ENCODE peak calls at places on chromosomes 2 and 18, in eight cellular contexts. One of them, this sample, is unnamed.

GRCh38 chr2:126890136-126890961 is 8.3 kb upstream of the TEX51 start:
- DNase-seq in ovary: no peak
- DNase-seq in uterus: peak; percentile 2
- DNase-seq in stomach: no peak
- DNase-seq in body of pancreas: no peak
- DNase-seq in endothelial cell of umbilical vein: no peak
- DNase-seq in A549: no peak
- DNase-seq in esophagus muscularis mucosa: peak; percentile 72
- DNase-seq in this sample: no peak

GRCh38 chr2:20144861-20145260 is 80.1 kb downstream of the SDC1 start:
- DNase-seq in ovary: no peak
- DNase-seq in uterus: no peak
- DNase-seq in stomach: no peak
- DNase-seq in body of pancreas: no peak
- DNase-seq in endothelial cell of umbilical vein: no peak
- DNase-seq in A549: no peak
- DNase-seq in esophagus muscularis mucosa: no peak
- DNase-seq in this sample: no peak

GRCh38 chr2:173631123-173631450 is 276.4 kb downstream of the CDCA7 start:
- DNase-seq in ovary: no peak
- DNase-seq in uterus: peak; percentile 30
- DNase-seq in stomach: no peak
- DNase-seq in body of pancreas: peak; percentile 3
- DNase-seq in endothelial cell of umbilical vein: no peak
- DNase-seq in A549: peak; percentile 13
- DNase-seq in esophagus muscularis mucosa: peak; percentile 68
- DNase-seq in this sample: no peak

GRCh38 chr2:19677215-19677777 is 224.5 kb downstream of the TTC32 start:
- DNase-seq in ovary: no peak
- DNase-seq in uterus: no peak
- DNase-seq in stomach: no peak
- DNase-seq in body of pancreas: no peak
- DNase-seq in endothelial cell of umbilical vein: no peak
- DNase-seq in A549: no peak
- DNase-seq in esophagus muscularis mucosa: no peak
- DNase-seq in this sample: no peak

GRCh38 chr2:148303166-148303565 is 282.3 kb downstream of the MBD5 start:
- DNase-seq in ovary: no peak
- DNase-seq in uterus: no peak
- DNase-seq in stomach: no peak
- DNase-seq in body of pancreas: no peak
- DNase-seq in endothelial cell of umbilical vein: no peak
- DNase-seq in A549: no peak
- DNase-seq in esophagus muscularis mucosa: no peak
- DNase-seq in this sample: no peak

GRCh38 chr2:31233741-31234689 is at the start of gene EHD3:
- DNase-seq in ovary: peak; percentile 79
- DNase-seq in uterus: peak; percentile 81
- DNase-seq in stomach: peak; percentile 83
- DNase-seq in body of pancreas: peak; percentile 88
- DNase-seq in endothelial cell of umbilical vein: peak; percentile 82
- DNase-seq in A549: peak; percentile 92
- DNase-seq in esophagus muscularis mucosa: peak; percentile 94
- DNase-seq in this sample: peak; percentile 94

GRCh38 chr2:189225032-189225431 is 45.5 kb upstream of the COL5A2 start:
- DNase-seq in ovary: no peak
- DNase-seq in uterus: no peak
- DNase-seq in stomach: no peak
- DNase-seq in body of pancreas: no peak
- DNase-seq in endothelial cell of umbilical vein: no peak
- DNase-seq in A549: no peak
- DNase-seq in esophagus muscularis mucosa: no peak
- DNase-seq in this sample: no peak

GRCh38 chr2:239773377-239774141 is 251.6 kb downstream of the NDUFA10 start:
- DNase-seq in ovary: no peak
- DNase-seq in uterus: no peak
- DNase-seq in stomach: peak; percentile 14
- DNase-seq in body of pancreas: no peak
- DNase-seq in endothelial cell of umbilical vein: no peak
- DNase-seq in A549: no peak
- DNase-seq in esophagus muscularis mucosa: no peak
- DNase-seq in this sample: no peak

GRCh38 chr2:62406573-62407043 is 99.4 kb downstream of the TMEM17 start:
- DNase-seq in ovary: no peak
- DNase-seq in uterus: no peak
- DNase-seq in stomach: peak; percentile 47
- DNase-seq in body of pancreas: no peak
- DNase-seq in endothelial cell of umbilical vein: no peak
- DNase-seq in A549: no peak
- DNase-seq in esophagus muscularis mucosa: no peak
- DNase-seq in this sample: no peak

DNA sequence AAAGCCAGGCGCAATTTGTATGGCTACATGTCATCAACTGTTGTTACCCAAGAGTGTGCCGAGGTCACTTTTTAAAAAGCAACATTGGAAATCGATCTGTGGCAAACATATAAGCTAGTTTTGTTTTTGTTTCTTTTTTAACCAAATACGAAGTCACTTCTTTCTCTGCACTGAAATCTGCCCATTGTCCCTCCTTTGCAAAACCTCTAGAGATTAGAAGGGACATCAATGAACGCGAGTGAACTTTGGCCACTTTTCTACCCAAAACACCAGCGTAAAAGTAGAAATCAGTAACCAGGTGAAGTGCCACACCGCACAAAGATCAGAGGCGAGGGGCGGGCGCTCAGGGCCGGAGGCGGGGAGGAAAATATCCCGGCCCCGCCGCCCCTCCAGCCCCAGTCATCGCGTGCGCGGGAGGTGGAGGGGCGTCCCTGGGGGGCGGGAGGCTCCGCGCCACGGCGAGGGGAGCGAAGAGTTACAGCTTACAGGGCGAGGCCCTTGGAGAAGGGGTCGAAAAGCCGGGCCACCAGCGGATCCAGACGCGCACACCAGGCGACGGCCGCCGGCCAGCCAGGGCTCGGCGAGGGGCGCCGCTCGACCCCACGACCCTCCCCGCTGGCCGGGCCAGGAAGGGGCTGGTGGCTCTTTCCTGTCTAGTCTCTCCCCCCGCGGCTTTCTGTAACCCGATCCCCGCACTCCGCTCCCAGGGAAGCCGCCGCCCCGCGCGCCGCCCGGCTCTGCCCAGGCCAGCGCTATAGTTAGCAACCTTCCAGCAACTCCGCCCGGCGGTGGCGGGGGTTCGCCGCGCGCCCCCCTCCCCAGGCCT is 993 bp downstream of the RBMS1 start:
- DNase-seq in ovary: peak; percentile 77
- DNase-seq in uterus: peak; percentile 80
- DNase-seq in stomach: peak; percentile 58
- DNase-seq in body of pancreas: peak; percentile 64
- DNase-seq in endothelial cell of umbilical vein: peak; percentile 72
- DNase-seq in A549: peak; percentile 62
- DNase-seq in esophagus muscularis mucosa: no peak
- DNase-seq in this sample: peak; percentile 49
- TF ChIP-seq POLR2A in ovary: peak; percentile 30
- TF ChIP-seq POLR2A in uterus: no peak
- TF ChIP-seq POLR2A in stomach: peak; percentile 16
- TF ChIP-seq POLR2A in body of pancreas: peak; percentile 28
- TF ChIP-seq POLR2A in endothelial cell of umbilical vein: peak; percentile 59
- TF ChIP-seq POLR2A in A549: peak; percentile 22
- TF ChIP-seq POLR2A in esophagus muscularis mucosa: no peak
- TF ChIP-seq POLR2A in this sample: peak; percentile 24

GRCh38 chr18:8801263-8801901 is 96.0 kb downstream of the MTCL1 start:
- DNase-seq in ovary: no peak
- DNase-seq in uterus: no peak
- DNase-seq in stomach: no peak
- DNase-seq in body of pancreas: no peak
- DNase-seq in endothelial cell of umbilical vein: no peak
- DNase-seq in A549: no peak
- DNase-seq in esophagus muscularis mucosa: no peak
- DNase-seq in this sample: peak; percentile 45

GRCh38 chr18:8800041-8800441 is 94.7 kb downstream of the MTCL1 start:
- DNase-seq in ovary: no peak
- DNase-seq in uterus: no peak
- DNase-seq in stomach: no peak
- DNase-seq in body of pancreas: peak; percentile 82
- DNase-seq in endothelial cell of umbilical vein: no peak
- DNase-seq in A549: no peak
- DNase-seq in esophagus muscularis mucosa: no peak
- DNase-seq in this sample: peak; percentile 26

GRCh38 chr18:8800876-8801262 is 95.5 kb downstream of the MTCL1 start:
- DNase-seq in ovary: no peak
- DNase-seq in uterus: no peak
- DNase-seq in stomach: no peak
- DNase-seq in body of pancreas: no peak
- DNase-seq in endothelial cell of umbilical vein: no peak
- DNase-seq in A549: no peak
- DNase-seq in esophagus muscularis mucosa: no peak
- DNase-seq in this sample: peak; percentile 23

GRCh38 chr18:8799593-8799992 is 94.2 kb downstream of the MTCL1 start:
- DNase-seq in ovary: no peak
- DNase-seq in uterus: no peak
- DNase-seq in stomach: no peak
- DNase-seq in body of pancreas: no peak
- DNase-seq in endothelial cell of umbilical vein: no peak
- DNase-seq in A549: no peak
- DNase-seq in esophagus muscularis mucosa: no peak
- DNase-seq in this sample: no peak

DNA sequence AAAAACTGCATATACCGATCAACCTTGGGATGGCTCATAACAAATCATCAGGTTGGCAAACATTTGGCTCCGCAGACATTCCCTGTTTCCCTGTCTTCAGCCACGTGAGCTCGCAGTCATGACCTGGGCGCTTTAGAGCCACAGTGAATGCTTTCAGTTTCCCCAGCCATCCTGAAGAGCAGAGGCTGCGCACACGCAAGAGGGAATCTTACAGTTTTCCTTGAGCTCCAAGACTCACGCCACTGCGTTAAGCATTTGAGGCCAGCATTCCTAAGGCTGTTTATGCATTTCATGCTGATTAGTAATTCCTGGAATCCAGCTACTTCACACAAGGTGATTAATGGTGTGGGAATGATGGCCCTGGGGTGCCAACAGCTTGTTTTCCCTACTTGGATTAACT is 95.1 kb downstream of the MTCL1 start:
- DNase-seq in ovary: no peak
- DNase-seq in uterus: no peak
- DNase-seq in stomach: no peak
- DNase-seq in body of pancreas: no peak
- DNase-seq in endothelial cell of umbilical vein: peak; percentile 24
- DNase-seq in A549: peak; percentile 60
- DNase-seq in esophagus muscularis mucosa: no peak
- DNase-seq in this sample: peak; percentile 87
- TF ChIP-seq POLR2A in ovary: no peak
- TF ChIP-seq POLR2A in uterus: no peak
- TF ChIP-seq POLR2A in stomach: no peak
- TF ChIP-seq POLR2A in body of pancreas: no peak
- TF ChIP-seq POLR2A in endothelial cell of umbilical vein: no peak
- TF ChIP-seq POLR2A in A549: no peak
- TF ChIP-seq POLR2A in esophagus muscularis mucosa: no peak
- TF ChIP-seq POLR2A in this sample: no peak

DNA sequence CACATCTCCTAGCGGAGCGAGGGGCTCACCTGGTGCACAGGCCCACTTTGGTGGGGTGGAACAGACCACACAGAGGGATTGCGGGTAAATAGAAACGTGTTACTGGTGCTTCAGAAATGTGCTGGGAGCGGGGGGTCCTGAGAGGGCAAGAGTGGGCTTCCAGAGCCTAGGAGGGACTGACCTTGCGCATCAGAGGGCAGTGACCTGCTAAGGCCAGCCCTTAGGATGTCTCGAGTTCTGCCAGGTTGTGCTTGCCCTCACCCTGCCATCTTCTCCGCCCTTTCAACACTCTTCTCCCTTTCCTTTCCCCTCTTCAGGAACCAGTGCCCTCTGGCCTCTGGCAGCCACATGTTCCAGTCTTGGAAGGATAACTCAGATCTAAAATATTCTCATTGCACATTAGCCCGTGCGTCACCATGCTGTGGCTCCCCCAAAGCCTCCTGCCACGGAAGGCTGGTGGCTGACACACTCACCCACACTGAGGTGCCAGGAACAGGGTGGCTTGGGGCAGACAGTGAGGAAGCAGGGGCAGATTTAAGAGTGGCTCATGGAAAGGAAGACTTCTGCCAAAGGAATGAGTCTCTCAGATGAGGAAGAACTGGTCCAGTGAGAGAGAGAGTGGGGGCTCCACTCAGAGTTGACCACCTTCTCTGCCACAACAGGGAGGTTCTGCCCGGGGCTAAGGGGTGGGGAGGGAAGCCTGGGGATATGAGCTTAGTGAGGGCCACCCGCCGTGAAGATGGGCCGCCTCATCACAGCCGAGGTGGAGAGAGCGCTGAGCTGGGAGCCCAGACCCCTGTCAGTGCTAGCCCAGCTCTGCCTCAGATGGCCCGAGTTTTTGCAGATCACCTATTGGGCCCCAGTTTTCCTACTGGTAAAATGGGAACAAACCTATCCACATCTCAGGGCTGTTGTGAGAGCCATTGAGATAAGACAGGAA is 89.4 kb downstream of the MCFD2 start:
- DNase-seq in ovary: no peak
- DNase-seq in uterus: no peak
- DNase-seq in stomach: no peak
- DNase-seq in body of pancreas: no peak
- DNase-seq in endothelial cell of umbilical vein: no peak
- DNase-seq in A549: no peak
- DNase-seq in esophagus muscularis mucosa: no peak
- DNase-seq in this sample: peak; percentile 90
- TF ChIP-seq POLR2A in ovary: no peak
- TF ChIP-seq POLR2A in uterus: no peak
- TF ChIP-seq POLR2A in stomach: no peak
- TF ChIP-seq POLR2A in body of pancreas: no peak
- TF ChIP-seq POLR2A in endothelial cell of umbilical vein: no peak
- TF ChIP-seq POLR2A in A549: no peak
- TF ChIP-seq POLR2A in esophagus muscularis mucosa: no peak
- TF ChIP-seq POLR2A in this sample: no peak

GRCh38 chr2:190340369-190340768 is 3.0 kb upstream of the INPP1 start:
- DNase-seq in ovary: no peak
- DNase-seq in uterus: no peak
- DNase-seq in stomach: no peak
- DNase-seq in body of pancreas: no peak
- DNase-seq in endothelial cell of umbilical vein: no peak
- DNase-seq in A549: no peak
- DNase-seq in esophagus muscularis mucosa: no peak
- DNase-seq in this sample: no peak

GRCh38 chr2:190343170-190343499 is 254 bp upstream of the INPP1 start:
- DNase-seq in ovary: no peak
- DNase-seq in uterus: no peak
- DNase-seq in stomach: no peak
- DNase-seq in body of pancreas: no peak
- DNase-seq in endothelial cell of umbilical vein: no peak
- DNase-seq in A549: no peak
- DNase-seq in esophagus muscularis mucosa: no peak
- DNase-seq in this sample: no peak

GRCh38 chr2:190342601-190343000 is 788 bp upstream of the INPP1 start:
- DNase-seq in ovary: no peak
- DNase-seq in uterus: no peak
- DNase-seq in stomach: no peak
- DNase-seq in body of pancreas: no peak
- DNase-seq in endothelial cell of umbilical vein: no peak
- DNase-seq in A549: no peak
- DNase-seq in esophagus muscularis mucosa: no peak
- DNase-seq in this sample: no peak

GRCh38 chr2:190344275-190344827 is 962 bp downstream of the INPP1 start:
- DNase-seq in ovary: peak; percentile 39
- DNase-seq in uterus: peak; percentile 53
- DNase-seq in stomach: peak; percentile 48
- DNase-seq in body of pancreas: peak; percentile 66
- DNase-seq in endothelial cell of umbilical vein: peak; percentile 54
- DNase-seq in A549: peak; percentile 48
- DNase-seq in esophagus muscularis mucosa: no peak
- DNase-seq in this sample: peak; percentile 15

GRCh38 chr2:190343500-190344274 is at the start of gene INPP1:
- DNase-seq in ovary: peak; percentile 79
- DNase-seq in uterus: peak; percentile 74
- DNase-seq in stomach: peak; percentile 64
- DNase-seq in body of pancreas: peak; percentile 67
- DNase-seq in endothelial cell of umbilical vein: peak; percentile 79
- DNase-seq in A549: peak; percentile 32
- DNase-seq in esophagus muscularis mucosa: no peak
- DNase-seq in this sample: peak; percentile 70
- TF ChIP-seq POLR2A in ovary: peak; percentile 72
- TF ChIP-seq POLR2A in uterus: peak; percentile 59
- TF ChIP-seq POLR2A in stomach: no peak
- TF ChIP-seq POLR2A in body of pancreas: peak; percentile 66
- TF ChIP-seq POLR2A in endothelial cell of umbilical vein: peak; percentile 63
- TF ChIP-seq POLR2A in A549: peak; percentile 24
- TF ChIP-seq POLR2A in esophagus muscularis mucosa: no peak
- TF ChIP-seq POLR2A in this sample: peak; percentile 66